ENCODE peak calls at places on chromosomes 6 and 20, in six cellular contexts. O is NCI-H2081; Y is NCI-H345; I is T follicular helper cell; H is IMR-90; C is activated naive CD4-positive, alpha-beta T cell treated with anti-CD3 and anti-CD28 coated beads, Interleukin-2, amount 50 U/mL, for 72 hours. A is an unnamed sample.

GRCh38 chr6:146359123-146359522 is 184.5 kb upstream of the RAB32 start:
- DNase-seq in O (no peak), Y (no peak), I (no peak), H (no peak), C (no peak), A (no peak)

GRCh38 chr20:58976095-58976730 is 4.8 kb upstream of the NELFCD start:
- DNase-seq in O (no peak), Y (no peak), I (no peak), H (peak; percentile 6), C (no peak), A (no peak)

GRCh38 chr6:41719796-41720620 is 15.4 kb downstream of the TFEB start:
- DNase-seq in O (no peak), Y (no peak), I (no peak), H (no peak), C (no peak), A (no peak)

GRCh38 chr6:167240034-167240541 is 51.0 kb upstream of the UNC93A start:
- DNase-seq in O (no peak), Y (no peak), I (no peak), H (no peak), C (no peak), A (no peak)

GRCh38 chr20:44056010-44056698 is 130.8 kb downstream of the JPH2 start:
- DNase-seq in O (no peak), Y (no peak), I (peak; percentile 56), H (no peak), C (peak; percentile 38), A (no peak)

GRCh38 chr6:44030812-44031454 is 96.3 kb downstream of the MRPL14 start:
- DNase-seq in O (no peak), Y (no peak), I (no peak), H (no peak), C (no peak), A (no peak)

GRCh38 chr6:15629487-15629886 is 33.3 kb downstream of the DTNBP1 start:
- DNase-seq in O (no peak), Y (no peak), I (no peak), H (no peak), C (no peak), A (no peak)

GRCh38 chr6:82364087-82365010 is 732 bp downstream of the TPBG start:
- DNase-seq in O (peak; percentile 29), Y (peak; percentile 64), I (no peak), H (peak; percentile 60), C (peak; percentile 5), A (peak; percentile 67)

GRCh38 chr6:151004415-151005024 is 139.0 kb downstream of the MTHFD1L start:
- DNase-seq in O (peak; percentile 82), Y (peak; percentile 55), I (no peak), H (peak; percentile 95), C (no peak), A (peak; percentile 89)

GRCh38 chr6:122753688-122754056 is 25.8 kb upstream of the FABP7 start:
- DNase-seq in O (no peak), Y (no peak), I (no peak), H (no peak), C (no peak), A (no peak)

GRCh38 chr6:23728707-23729106 is 397.3 kb upstream of the NRSN1 start:
- DNase-seq in O (no peak), Y (no peak), I (no peak), H (no peak), C (no peak), A (no peak)

GRCh38 chr6:4350571-4351505 is 215.5 kb upstream of the ECI2 start:
- DNase-seq in O (no peak), Y (no peak), I (no peak), H (peak; percentile 73), C (no peak), A (no peak)

GRCh38 chr6:163984446-163984936 is 570.0 kb downstream of the QKI start:
- DNase-seq in O (no peak), Y (no peak), I (no peak), H (no peak), C (no peak), A (no peak)

GRCh38 chr6:137903933-137904821 is 37.1 kb downstream of the TNFAIP3 start:
- DNase-seq in O (no peak), Y (no peak), I (no peak), H (peak; percentile 52), C (peak; percentile 48), A (no peak)

GRCh38 chr20:63186528-63187316 is 29.2 kb downstream of the YTHDF1 start:
- DNase-seq in O (no peak), Y (no peak), I (no peak), H (no peak), C (no peak), A (no peak)

GRCh38 chr6:32186496-32186840 is 2.4 kb upstream of the AGER start:
- DNase-seq in O (no peak), Y (no peak), I (no peak), H (no peak), C (no peak), A (no peak)

GRCh38 chr6:14499804-14500203 is 382.2 kb downstream of the CD83 start:
- DNase-seq in O (no peak), Y (no peak), I (no peak), H (peak; percentile 87), C (no peak), A (no peak)

GRCh38 chr20:63099426-63100267 is 92.9 kb upstream of the BHLHE23 start:
- DNase-seq in O (no peak), Y (no peak), I (no peak), H (no peak), C (no peak), A (no peak)

GRCh38 chr6:3831741-3832530 is 17.2 kb upstream of the FAM50B start:
- DNase-seq in O (no peak), Y (no peak), I (no peak), H (no peak), C (no peak), A (no peak)

GRCh38 chr6:54244430-54244829 is 63.8 kb upstream of the TINAG start:
- DNase-seq in O (peak; percentile 2), Y (no peak), I (no peak), H (peak; percentile 24), C (no peak), A (no peak)

GRCh38 chr6:83474309-83474708 is 38.0 kb upstream of the PRSS35 start:
- DNase-seq in O (peak; percentile 26), Y (peak; percentile 11), I (no peak), H (peak; percentile 34), C (no peak), A (peak; percentile 53)

GRCh38 chr6:22631101-22631500 is 61.7 kb downstream of the HDGFL1 start:
- DNase-seq in O (no peak), Y (no peak), I (no peak), H (peak; percentile 65), C (no peak), A (no peak)

GRCh38 chr20:31712564-31713311 is 9.9 kb downstream of the BCL2L1 start:
- DNase-seq in O (peak; percentile 62), Y (peak; percentile 50), I (no peak), H (peak; percentile 82), C (no peak), A (peak; percentile 12)

GRCh38 chr20:63434599-63435378 is 37.7 kb downstream of the KCNQ2 start:
- DNase-seq in O (peak; percentile 67), Y (peak; percentile 71), I (peak; percentile 62), H (peak; percentile 18), C (peak; percentile 80), A (peak; percentile 64)

GRCh38 chr6:84177253-84177652 is 50.2 kb downstream of the CEP162 start:
- DNase-seq in O (no peak), Y (no peak), I (no peak), H (no peak), C (no peak), A (no peak)

GRCh38 chr6:22145823-22146379 is 150.9 kb downstream of the PRL start:
- DNase-seq in O (peak; percentile 20), Y (peak; percentile 25), I (no peak), H (peak; percentile 78), C (no peak), A (peak; percentile 76)

GRCh38 chr6:47669684-47670515 is 28.5 kb upstream of the ADGRF4 start:
- DNase-seq in O (peak; percentile 5), Y (peak; percentile 43), I (no peak), H (no peak), C (no peak), A (peak; percentile 60)

GRCh38 chr20:19071902-19072498 is 140.4 kb upstream of the SLC24A3 start:
- DNase-seq in O (no peak), Y (no peak), I (no peak), H (no peak), C (no peak), A (no peak)

GRCh38 chr6:127119361-127120108 is 1.1 kb downstream of the RSPO3 start:
- DNase-seq in O (peak; percentile 7), Y (peak; percentile 12), I (no peak), H (no peak), C (peak; percentile 22), A (no peak)

GRCh38 chr6:45543298-45544235 is 165.8 kb upstream of the SUPT3H start:
- DNase-seq in O (no peak), Y (no peak), I (no peak), H (peak; percentile 77), C (no peak), A (no peak)

GRCh38 chr6:90350689-90351554 is 54.3 kb upstream of the BACH2 start:
- DNase-seq in O (no peak), Y (no peak), I (peak; percentile 25), H (peak; percentile 17), C (no peak), A (no peak)

GRCh38 chr6:128131566-128131965 is 230.7 kb upstream of the THEMIS start:
- DNase-seq in O (no peak), Y (no peak), I (no peak), H (peak; percentile 65), C (no peak), A (no peak)

GRCh38 chr6:150332939-150333591 is 35.7 kb upstream of the IYD start:
- DNase-seq in O (no peak), Y (no peak), I (no peak), H (no peak), C (no peak), A (no peak)

GRCh38 chr6:2134559-2134958 is 110.8 kb downstream of the GMDS start:
- DNase-seq in O (no peak), Y (no peak), I (no peak), H (peak; percentile 55), C (no peak), A (no peak)

A was measured in DMS153.